ENCODE peak calls at places on chromosome 5, in four cellular contexts. L is endothelial cell of umbilical vein, K is GM12878, H is thyroid gland. W is an unnamed sample. For H3K4me1 and H3K36me3, the result is how much of the 10 kb centered on the place peaks cover.

GRCh38 chr5:121164632-121165031 is 687.0 kb upstream of the FTMT start:
- DNase-seq in L (no peak), K (no peak), H (no peak), W (no peak)

GRCh38 chr5:67301285-67301904 is 104.8 kb upstream of the CD180 start:
- DNase-seq in L (peak), K (no peak), H (peak), W (peak)

GRCh38 chr5:133652951-133653601 is 40.7 kb upstream of the FSTL4 start:
- DNase-seq in L (no peak), K (no peak), H (no peak), W (peak)

GRCh38 chr5:173858675-173859121 is 29.5 kb upstream of the CPEB4 start:
- DNase-seq in L (no peak), K (no peak), H (no peak), W (no peak)

GRCh38 chr5:172106511-172107356 is 81.3 kb downstream of the STK10 start:
- DNase-seq in L (peak), K (peak), H (peak), W (no peak)

GRCh38 chr5:179304871-179305270 is 40.4 kb downstream of the ADAMTS2 start:
- DNase-seq in L (no peak), K (no peak), H (no peak), W (no peak)

GRCh38 chr5:110726249-110727024 is at the start of gene TMEM232:
- DNase-seq in L (peak), K (peak), H (peak), W (no peak)

GRCh38 chr5:146208916-146209522 is 5.6 kb downstream of the RBM27 start:
- DNase-seq in L (no peak), K (no peak), H (no peak), W (no peak)

GRCh38 chr5:135398160-135398854 is 724 bp downstream of the MACROH2A1 start:
- DNase-seq in L (peak), K (no peak), H (peak), W (no peak)

GRCh38 chr5:55481293-55481900 is 53.4 kb downstream of the PLPP1 start:
- DNase-seq in L (no peak), K (no peak), H (no peak), W (no peak)

GRCh38 chr5:109281136-109281690 is 128.6 kb downstream of the PJA2 start:
- DNase-seq in L (no peak), K (no peak), H (no peak), W (no peak)

GRCh38 chr5:133565993-133566392 is 46.3 kb downstream of the FSTL4 start:
- DNase-seq in L (peak), K (no peak), H (peak), W (no peak)

GRCh38 chr5:116848974-116849586 is 274.5 kb upstream of the SEMA6A start:
- DNase-seq in L (no peak), K (no peak), H (no peak), W (no peak)

GRCh38 chr5:93611900-93612898 is 29.2 kb downstream of the NR2F1 start:
- DNase-seq in L (peak), K (no peak), H (no peak), W (no peak)

GRCh38 chr5:135444881-135445280 is 2.3 kb downstream of the DCANP1 start:
- DNase-seq in L (no peak), K (no peak), H (no peak), W (no peak)

GRCh38 chr5:149237662-149238061 is 34.0 kb upstream of the AFAP1L1 start:
- DNase-seq in L (no peak), K (no peak), H (no peak), W (no peak)

GRCh38 chr5:130102375-130102774 is 198.1 kb downstream of the CHSY3 start:
- DNase-seq in L (no peak), K (no peak), H (no peak), W (no peak)

GRCh38 chr5:65818592-65818991 is 96.6 kb downstream of the NLN start:
- DNase-seq in L (no peak), K (no peak), H (no peak), W (no peak)

GRCh38 chr5:134175874-134176522 is 752 bp downstream of the SKP1 start:
- DNase-seq in L (peak), K (no peak), H (no peak), W (no peak)

GRCh38 chr5:54360089-54360488 is 49.7 kb upstream of the ARL15 start:
- DNase-seq in L (no peak), K (no peak), H (no peak), W (no peak)

GRCh38 chr5:137997726-137998213 is 35.1 kb downstream of the FAM13B start:
- DNase-seq in L (peak), K (peak), H (no peak), W (no peak)

GRCh38 chr5:27568811-27569210 is 530.4 kb upstream of the CDH9 start:
- DNase-seq in L (no peak), K (no peak), H (no peak), W (no peak)

GRCh38 chr5:14716755-14717752 is 52.5 kb downstream of the OTULIN start:
- DNase-seq in L (no peak), K (no peak), H (no peak), W (no peak)

GRCh38 chr5:56291058-56291404 is 57.9 kb upstream of the ANKRD55 start:
- DNase-seq in L (no peak), K (no peak), H (no peak), W (no peak)

GRCh38 chr5:117461403-117461802 is 886.8 kb upstream of the SEMA6A start:
- DNase-seq in L (no peak), K (no peak), H (no peak), W (no peak)

GRCh38 chr5:109329296-109330252 is 80.2 kb downstream of the PJA2 start:
- DNase-seq in L (peak), K (no peak), H (no peak), W (no peak)

GRCh38 chr5:80268916-80269315 is 13.1 kb upstream of the SERINC5 start:
- DNase-seq in L (peak), K (no peak), H (no peak), W (no peak)

GRCh38 chr5:143390941-143391340 is 12.5 kb downstream of the NR3C1 start:
- DNase-seq in L (no peak), K (no peak), H (no peak), W (no peak)

DNA sequence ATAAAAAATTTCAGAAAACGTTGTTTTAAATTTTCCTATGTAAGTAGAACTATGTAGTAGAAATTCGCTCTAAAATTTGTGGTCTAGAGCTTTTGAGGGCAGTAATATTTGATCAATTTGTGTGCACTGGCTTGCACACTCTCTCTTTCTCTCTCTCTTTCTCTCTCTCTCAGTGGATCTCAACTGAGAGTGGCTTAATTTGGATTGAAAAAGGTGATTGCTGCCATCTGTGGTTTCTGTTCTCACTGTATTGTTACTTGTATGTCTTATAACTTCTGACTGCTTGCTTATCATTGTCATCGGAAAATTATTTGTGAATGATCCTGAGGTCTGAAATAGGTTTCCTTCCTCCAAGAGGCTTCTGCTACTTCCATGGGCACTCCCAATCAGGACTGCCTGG is 368.2 kb downstream of the KCTD16 start:
- DNase-seq in L (no peak), K (no peak), H (no peak), W (no peak)
- H3K4me1 ChIP-seq in L (under half), K (under half), H (under half), W (under half)

GRCh38 chr5:115237066-115237465 is 25.6 kb downstream of the PGGT1B start:
- DNase-seq in L (no peak), K (no peak), H (no peak), W (no peak)
- H3K36me3 ChIP-seq in L (under half), K (under half), H (under half), W (under half)

GRCh38 chr5:161676109-161676508 is 9.4 kb upstream of the GABRA6 start:
- DNase-seq in L (no peak), K (peak), H (no peak), W (no peak)
- TF ChIP-seq POLR2A in L (no peak), K (no peak), H (no peak), W (no peak)

DNA sequence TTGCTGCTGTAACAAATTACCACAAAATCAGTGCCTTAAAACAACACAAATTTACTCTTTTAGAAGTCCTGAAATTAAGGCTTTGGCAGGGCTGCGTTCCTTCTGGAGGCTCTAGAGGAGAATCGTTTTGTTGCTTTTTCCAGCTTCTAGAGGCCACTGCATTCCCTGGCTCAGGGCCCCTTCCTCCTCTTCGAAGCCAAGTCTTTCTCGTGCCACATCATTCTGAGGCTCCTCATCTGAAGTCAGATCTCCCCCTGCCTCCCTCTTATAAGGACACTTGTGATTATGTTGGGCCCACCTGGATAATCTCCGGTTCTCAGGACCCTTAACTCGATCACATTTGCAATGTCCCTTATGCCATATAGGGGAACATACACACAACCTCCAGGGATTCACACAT is 48.0 kb downstream of the SLC22A5 start:
- DNase-seq in L (no peak), K (no peak), H (no peak), W (peak)
- H3K4me1 ChIP-seq in L (under half), K (half or more), H (half or more), W (half or more)

GRCh38 chr5:37310360-37310759 is 60.5 kb downstream of the NUP155 start:
- DNase-seq in L (no peak), K (no peak), H (no peak), W (no peak)
- H3K36me3 ChIP-seq in L (under half), K (under half), H (under half), W (half or more)

W was measured in vagina.